ENCODE peak calls at places on chromosomes 11 and 22, in six cellular contexts. I is mucosa of gallbladder; Z is stimulated activated CD8-positive, alpha-beta memory T cell treated with anti-CD3 and anti-CD28 coated beads, Interleukin-4, amount 100 ng/mL, for 24 hours; M is RCC 7860; D is keratinocyte; N is stimulated activated naive CD8-positive, alpha-beta T cell treated with anti-CD3 and anti-CD28 coated beads, Interleukin-15, amount 100 ng/mL, for 72 hours. V is an unnamed sample.
A peak's percentile ranks its signal among the peaks of the same experiment; 100 is the strongest.

GRCh38 chr11:67178421-67178820 is 59.4 kb downstream of the KDM2A start:
- DNase-seq in I (no peak), Z (no peak), M (no peak), D (no peak), N (no peak), V (no peak)

GRCh38 chr11:2074266-2074825 is 64.8 kb downstream of the IGF2 start:
- DNase-seq in I (no peak), Z (no peak), M (no peak), D (no peak), N (no peak), V (no peak)

GRCh38 chr22:24482586-24482985 is 12.5 kb upstream of the UPB1 start:
- DNase-seq in I (no peak), Z (no peak), M (peak; percentile 57), D (no peak), N (no peak), V (peak; percentile 61)

GRCh38 chr11:122271167-122271566 is 155.2 kb upstream of the BLID start:
- DNase-seq in I (no peak), Z (no peak), M (no peak), D (no peak), N (no peak), V (no peak)

GRCh38 chr11:65863889-65864757 is 3.9 kb downstream of the MUS81 start:
- DNase-seq in I (no peak), Z (no peak), M (no peak), D (no peak), N (no peak), V (no peak)

GRCh38 chr22:38173156-38173906 is 8.3 kb downstream of the PLA2G6 start:
- DNase-seq in I (no peak), Z (no peak), M (no peak), D (no peak), N (no peak), V (no peak)

GRCh38 chr11:88604255-88604654 is 266.7 kb upstream of the CTSC start:
- DNase-seq in I (no peak), Z (no peak), M (no peak), D (no peak), N (no peak), V (no peak)

GRCh38 chr11:76380161-76380976 is 563 bp downstream of the THAP12 start:
- DNase-seq in I (no peak), Z (peak; percentile 52), M (no peak), D (no peak), N (peak; percentile 81), V (peak; percentile 1)

GRCh38 chr22:39317084-39317755 is 2.2 kb downstream of the RPL3 start:
- DNase-seq in I (no peak), Z (no peak), M (peak; percentile 25), D (peak; percentile 52), N (peak; percentile 67), V (no peak)

GRCh38 chr11:47905358-47906059 is 57.4 kb upstream of the NUP160 start:
- DNase-seq in I (no peak), Z (no peak), M (no peak), D (no peak), N (no peak), V (no peak)

GRCh38 chr11:22685111-22685510 is 18.7 kb downstream of the GAS2 start:
- DNase-seq in I (no peak), Z (no peak), M (no peak), D (no peak), N (no peak), V (no peak)

V was measured in kidney epithelial cell.